ENCODE peak calls at places on chromosome 5, in nine cellular contexts. L is posterior vena cava; N is stimulated activated CD4-positive, alpha-beta T cell treated with anti-CD3 and anti-CD28 coated beads, Interleukin-2, amount 100 ng/mL, for 48 hours; B is activated CD4-positive, alpha-beta T cell treated with anti-CD3 and anti-CD28 coated beads, Interleukin-2, amount 10 ng/mL, durations not matched to agents 24 days and 14 days; D is NCI-H1436 treated with DMSO at 0.1 percent for 48 hours; R is AG04450; A is NCI-H524; O is NCI-H1092; S is sciatic nerve. W is an unnamed sample.

GRCh38 chr5:80128129-80128528 is 93.0 kb downstream of the THBS4 start:
- DNase-seq in L (no peak), N (no peak), B (no peak), D (no peak), R (no peak), A (no peak), O (no peak), S (no peak), W (no peak)

GRCh38 chr5:123344819-123345426 is 78.3 kb downstream of the CEP120 start:
- DNase-seq in L (no peak), N (no peak), B (no peak), D (no peak), R (no peak), A (peak; percentile 33), O (no peak), S (no peak), W (no peak)

GRCh38 chr5:91307023-91307422 is 76.1 kb downstream of the ARRDC3 start:
- DNase-seq in L (peak; percentile 87), N (no peak), B (no peak), D (no peak), R (no peak), A (no peak), O (no peak), S (no peak), W (no peak)

GRCh38 chr5:177096162-177097015 is 9.7 kb downstream of the FGFR4 start:
- DNase-seq in L (no peak), N (no peak), B (no peak), D (no peak), R (no peak), A (no peak), O (no peak), S (no peak), W (no peak)

GRCh38 chr5:69268899-69269298 is 34.2 kb downstream of the CDK7 start:
- DNase-seq in L (no peak), N (no peak), B (no peak), D (no peak), R (no peak), A (no peak), O (no peak), S (no peak), W (no peak)

GRCh38 chr5:35810561-35810960 is 46.1 kb upstream of the IL7R start:
- DNase-seq in L (no peak), N (no peak), B (peak; percentile 78), D (no peak), R (no peak), A (no peak), O (no peak), S (no peak), W (no peak)

GRCh38 chr5:111563041-111563822 is 50.9 kb upstream of the STARD4 start:
- DNase-seq in L (no peak), N (no peak), B (no peak), D (no peak), R (peak; percentile 51), A (no peak), O (no peak), S (no peak), W (no peak)

GRCh38 chr5:153792305-153792704 is 246.4 kb downstream of the FAM114A2 start:
- DNase-seq in L (no peak), N (no peak), B (no peak), D (no peak), R (no peak), A (no peak), O (no peak), S (no peak), W (no peak)

GRCh38 chr5:65332591-65332990 is 149.1 kb downstream of the ADAMTS6 start:
- DNase-seq in L (no peak), N (no peak), B (no peak), D (no peak), R (no peak), A (no peak), O (no peak), S (no peak), W (no peak)

GRCh38 chr5:176402684-176403083 is 13.7 kb downstream of the CLTB start:
- DNase-seq in L (no peak), N (no peak), B (no peak), D (no peak), R (no peak), A (no peak), O (no peak), S (peak; percentile 31), W (no peak)

GRCh38 chr5:113663879-113664278 is 150.4 kb downstream of the YTHDC2 start:
- DNase-seq in L (no peak), N (peak; percentile 28), B (peak; percentile 78), D (no peak), R (peak; percentile 13), A (peak; percentile 66), O (no peak), S (no peak), W (no peak)

GRCh38 chr5:122743231-122743630 is 31.6 kb upstream of the SNX2 start:
- DNase-seq in L (no peak), N (no peak), B (no peak), D (no peak), R (no peak), A (no peak), O (no peak), S (no peak), W (no peak)

GRCh38 chr5:146311278-146311677 is 27.4 kb upstream of the POU4F3 start:
- DNase-seq in L (no peak), N (no peak), B (no peak), D (no peak), R (no peak), A (no peak), O (no peak), S (no peak), W (no peak)

GRCh38 chr5:41921874-41922273 is 3.2 kb upstream of the FBXO4 start:
- DNase-seq in L (no peak), N (no peak), B (no peak), D (no peak), R (no peak), A (no peak), O (no peak), S (no peak), W (no peak)

GRCh38 chr5:106397700-106398099 is 1273.0 kb downstream of the EFNA5 start:
- DNase-seq in L (no peak), N (no peak), B (no peak), D (no peak), R (peak; percentile 78), A (no peak), O (no peak), S (no peak), W (no peak)

GRCh38 chr5:2651116-2651515 is 100.4 kb downstream of the IRX2 start:
- DNase-seq in L (no peak), N (no peak), B (no peak), D (no peak), R (no peak), A (no peak), O (no peak), S (no peak), W (no peak)

GRCh38 chr5:77397686-77398300 is 94.3 kb downstream of the WDR41 start:
- DNase-seq in L (no peak), N (no peak), B (no peak), D (no peak), R (no peak), A (no peak), O (no peak), S (no peak), W (no peak)

W was measured in osteocyte.